ENCODE peak calls at places on chromosomes 3 and 15, in five cellular contexts. One of them, this sample, is unnamed.

GRCh38 chr3:153210660-153211059 is 48.6 kb downstream of the RAP2B start:
- DNase-seq in K562: no peak
- DNase-seq in HL-60: peak; percentile 96
- DNase-seq in H1: no peak
- DNase-seq in HepG2: no peak
- DNase-seq in this sample: no peak

GRCh38 chr3:143004823-143005222 is 3.5 kb downstream of the U2SURP start:
- DNase-seq in K562: no peak
- DNase-seq in HL-60: no peak
- DNase-seq in H1: no peak
- DNase-seq in HepG2: no peak
- DNase-seq in this sample: no peak

GRCh38 chr3:31028766-31029165 is 134.3 kb upstream of the GADL1 start:
- DNase-seq in K562: no peak
- DNase-seq in HL-60: no peak
- DNase-seq in H1: no peak
- DNase-seq in HepG2: no peak
- DNase-seq in this sample: no peak

GRCh38 chr3:73073091-73073707 is 11.7 kb downstream of the EBLN2 start:
- DNase-seq in K562: peak; percentile 12
- DNase-seq in HL-60: no peak
- DNase-seq in H1: no peak
- DNase-seq in HepG2: peak; percentile 15
- DNase-seq in this sample: no peak

GRCh38 chr3:46695962-46696922 is 2.8 kb upstream of the ALS2CL start:
- DNase-seq in K562: no peak
- DNase-seq in HL-60: no peak
- DNase-seq in H1: no peak
- DNase-seq in HepG2: no peak
- DNase-seq in this sample: no peak

GRCh38 chr3:45170071-45170470 is 23.9 kb upstream of the CDCP1 start:
- DNase-seq in K562: no peak
- DNase-seq in HL-60: no peak
- DNase-seq in H1: no peak
- DNase-seq in HepG2: no peak
- DNase-seq in this sample: no peak

GRCh38 chr3:197256836-197257444 is 41.5 kb downstream of the DLG1 start:
- DNase-seq in K562: peak; percentile 27
- DNase-seq in HL-60: no peak
- DNase-seq in H1: no peak
- DNase-seq in HepG2: peak; percentile 41
- DNase-seq in this sample: no peak

GRCh38 chr3:11655188-11655928 is 11.6 kb upstream of the VGLL4 start:
- DNase-seq in K562: no peak
- DNase-seq in HL-60: no peak
- DNase-seq in H1: no peak
- DNase-seq in HepG2: no peak
- DNase-seq in this sample: no peak

GRCh38 chr3:29759443-29760033 is 478.7 kb downstream of the RBMS3 start:
- DNase-seq in K562: no peak
- DNase-seq in HL-60: no peak
- DNase-seq in H1: no peak
- DNase-seq in HepG2: no peak
- DNase-seq in this sample: no peak

GRCh38 chr3:4674216-4674615 is 181.1 kb downstream of the ITPR1 start:
- DNase-seq in K562: no peak
- DNase-seq in HL-60: no peak
- DNase-seq in H1: no peak
- DNase-seq in HepG2: no peak
- DNase-seq in this sample: no peak

GRCh38 chr3:153162513-153163348 is 705 bp downstream of the RAP2B start:
- DNase-seq in K562: no peak
- DNase-seq in HL-60: no peak
- DNase-seq in H1: no peak
- DNase-seq in HepG2: no peak
- DNase-seq in this sample: no peak

GRCh38 chr3:28989646-28990089 is 291.2 kb upstream of the RBMS3 start:
- DNase-seq in K562: no peak
- DNase-seq in HL-60: no peak
- DNase-seq in H1: no peak
- DNase-seq in HepG2: no peak
- DNase-seq in this sample: peak; percentile 32

GRCh38 chr3:152719264-152719663 is 115.7 kb upstream of the P2RY1 start:
- DNase-seq in K562: peak; percentile 13
- DNase-seq in HL-60: peak; percentile 34
- DNase-seq in H1: no peak
- DNase-seq in HepG2: no peak
- DNase-seq in this sample: no peak

GRCh38 chr15:67433495-67434099 is 87.3 kb upstream of the C15orf61 start:
- DNase-seq in K562: peak; percentile 60
- DNase-seq in HL-60: no peak
- DNase-seq in H1: peak; percentile 7
- DNase-seq in HepG2: peak; percentile 24
- DNase-seq in this sample: peak; percentile 15

GRCh38 chr3:127535901-127536817 is 54.4 kb downstream of the TPRA1 start:
- DNase-seq in K562: no peak
- DNase-seq in HL-60: no peak
- DNase-seq in H1: no peak
- DNase-seq in HepG2: no peak
- DNase-seq in this sample: no peak

GRCh38 chr3:26018889-26019288 is 229.0 kb downstream of the OXSM start:
- DNase-seq in K562: no peak
- DNase-seq in HL-60: no peak
- DNase-seq in H1: no peak
- DNase-seq in HepG2: no peak
- DNase-seq in this sample: no peak

GRCh38 chr3:188400494-188401243 is 246.7 kb downstream of the LPP start:
- DNase-seq in K562: no peak
- DNase-seq in HL-60: no peak
- DNase-seq in H1: no peak
- DNase-seq in HepG2: no peak
- DNase-seq in this sample: peak; percentile 68

GRCh38 chr3:155676252-155676981 is 68.5 kb downstream of the PLCH1 start:
- DNase-seq in K562: no peak
- DNase-seq in HL-60: no peak
- DNase-seq in H1: peak; percentile 9
- DNase-seq in HepG2: no peak
- DNase-seq in this sample: no peak

GRCh38 chr15:69794643-69795461 is 302.9 kb downstream of the TLE3 start:
- DNase-seq in K562: no peak
- DNase-seq in HL-60: no peak
- DNase-seq in H1: no peak
- DNase-seq in HepG2: no peak
- DNase-seq in this sample: no peak

GRCh38 chr3:14335774-14336413 is 66.5 kb upstream of the SLC6A6 start:
- DNase-seq in K562: no peak
- DNase-seq in HL-60: peak; percentile 43
- DNase-seq in H1: no peak
- DNase-seq in HepG2: no peak
- DNase-seq in this sample: no peak

GRCh38 chr3:49006591-49007067 is 562 bp upstream of the WDR6 start:
- DNase-seq in K562: peak; percentile 21
- DNase-seq in HL-60: no peak
- DNase-seq in H1: no peak
- DNase-seq in HepG2: no peak
- DNase-seq in this sample: no peak

GRCh38 chr3:134419214-134419965 is 45.1 kb upstream of the AMOTL2 start:
- DNase-seq in K562: no peak
- DNase-seq in HL-60: no peak
- DNase-seq in H1: no peak
- DNase-seq in HepG2: peak; percentile 96
- DNase-seq in this sample: no peak

GRCh38 chr3:151096697-151097096 is 11.2 kb downstream of the MED12L start:
- DNase-seq in K562: no peak
- DNase-seq in HL-60: no peak
- DNase-seq in H1: no peak
- DNase-seq in HepG2: no peak
- DNase-seq in this sample: no peak

GRCh38 chr3:49747792-49748480 is 24.2 kb upstream of the GMPPB start:
- DNase-seq in K562: no peak
- DNase-seq in HL-60: no peak
- DNase-seq in H1: no peak
- DNase-seq in HepG2: peak; percentile 57
- DNase-seq in this sample: no peak

GRCh38 chr3:37144806-37145205 is 29.6 kb downstream of the LRRFIP2 start:
- DNase-seq in K562: no peak
- DNase-seq in HL-60: no peak
- DNase-seq in H1: no peak
- DNase-seq in HepG2: peak; percentile 30
- DNase-seq in this sample: no peak

GRCh38 chr3:58285334-58285733 is 20.7 kb upstream of the RPP14 start:
- DNase-seq in K562: no peak
- DNase-seq in HL-60: no peak
- DNase-seq in H1: no peak
- DNase-seq in HepG2: no peak
- DNase-seq in this sample: no peak

GRCh38 chr15:62608369-62608768 is 434.2 kb upstream of the TPM1 start:
- DNase-seq in K562: no peak
- DNase-seq in HL-60: no peak
- DNase-seq in H1: no peak
- DNase-seq in HepG2: no peak
- DNase-seq in this sample: no peak

GRCh38 chr15:31477851-31478250 is 151.2 kb downstream of the KLF13 start:
- DNase-seq in K562: no peak
- DNase-seq in HL-60: no peak
- DNase-seq in H1: no peak
- DNase-seq in HepG2: no peak
- DNase-seq in this sample: no peak

GRCh38 chr3:27307566-27307965 is 61.6 kb downstream of the NEK10 start:
- DNase-seq in K562: no peak
- DNase-seq in HL-60: no peak
- DNase-seq in H1: no peak
- DNase-seq in HepG2: no peak
- DNase-seq in this sample: no peak

GRCh38 chr3:124887177-124887995 is at the start of gene ITGB5:
- DNase-seq in K562: peak; percentile 80
- DNase-seq in HL-60: no peak
- DNase-seq in H1: no peak
- DNase-seq in HepG2: peak; percentile 61
- DNase-seq in this sample: no peak

GRCh38 chr3:36408146-36408545 is 27.8 kb downstream of the STAC start:
- DNase-seq in K562: no peak
- DNase-seq in HL-60: no peak
- DNase-seq in H1: no peak
- DNase-seq in HepG2: peak; percentile 1
- DNase-seq in this sample: no peak

GRCh38 chr3:15214758-15215157 is 8.7 kb downstream of the CAPN7 start:
- DNase-seq in K562: no peak
- DNase-seq in HL-60: no peak
- DNase-seq in H1: no peak
- DNase-seq in HepG2: no peak
- DNase-seq in this sample: no peak

GRCh38 chr3:177343122-177343521 is 145.8 kb upstream of the TBL1XR1 start:
- DNase-seq in K562: no peak
- DNase-seq in HL-60: no peak
- DNase-seq in H1: no peak
- DNase-seq in HepG2: no peak
- DNase-seq in this sample: no peak

GRCh38 chr3:187838016-187838535 is 92.8 kb upstream of the BCL6 start:
- DNase-seq in K562: no peak
- DNase-seq in HL-60: no peak
- DNase-seq in H1: no peak
- DNase-seq in HepG2: no peak
- DNase-seq in this sample: no peak

DNA sequence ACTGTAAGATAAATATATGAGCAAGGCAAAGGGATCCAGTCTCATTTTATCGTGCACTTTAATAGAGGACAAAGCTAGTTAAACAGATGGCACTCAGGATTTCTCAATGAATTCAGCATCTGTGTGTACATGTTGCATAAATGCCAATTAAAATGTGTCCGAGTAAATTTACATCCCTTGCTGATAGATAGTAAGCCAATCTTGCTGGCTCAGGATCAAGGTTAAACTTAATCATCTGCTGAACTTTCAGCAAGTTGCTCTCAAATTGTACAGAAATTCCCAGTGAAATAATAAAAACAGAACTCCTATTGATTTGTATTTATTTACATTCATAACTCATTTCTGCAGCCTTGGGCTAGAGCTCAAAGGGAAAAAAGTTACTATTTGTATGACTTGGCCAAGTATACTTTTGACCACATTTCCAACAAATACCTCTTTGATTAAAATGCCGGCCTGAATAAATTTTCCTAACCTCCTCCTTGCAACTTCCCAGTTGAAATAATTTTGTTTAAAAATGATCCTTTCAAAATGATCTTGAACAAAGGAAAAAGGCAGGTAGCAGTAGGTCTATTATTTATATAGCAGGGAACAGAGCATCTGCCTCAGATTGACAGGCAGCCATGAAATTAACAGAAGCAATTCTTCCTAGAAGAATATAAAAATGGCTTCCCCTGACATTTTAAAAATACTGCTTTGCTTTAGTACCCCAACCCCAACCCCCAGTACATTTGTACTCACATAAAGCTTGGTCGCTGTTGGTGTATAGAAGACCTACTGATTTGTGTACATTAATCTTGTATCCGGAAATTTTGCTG is 1001.9 kb downstream of the ROBO1 start:
- DNase-seq in K562: no peak
- DNase-seq in HL-60: no peak
- DNase-seq in H1: no peak
- DNase-seq in HepG2: no peak
- DNase-seq in this sample: no peak
- TF ChIP-seq GABPA in K562: no peak
- TF ChIP-seq GABPA in HL-60: no peak
- TF ChIP-seq GABPA in H1: no peak
- TF ChIP-seq GABPA in HepG2: no peak
- TF ChIP-seq GABPA in this sample: no peak

GRCh38 chr3:114319453-114319852 is 25.6 kb downstream of the TIGIT start:
- DNase-seq in K562: no peak
- DNase-seq in HL-60: no peak
- DNase-seq in H1: peak; percentile 27
- DNase-seq in HepG2: peak; percentile 54
- DNase-seq in this sample: no peak
- TF ChIP-seq GABPA in K562: no peak
- TF ChIP-seq GABPA in HL-60: no peak
- TF ChIP-seq GABPA in H1: no peak
- TF ChIP-seq GABPA in HepG2: no peak
- TF ChIP-seq GABPA in this sample: no peak

DNA sequence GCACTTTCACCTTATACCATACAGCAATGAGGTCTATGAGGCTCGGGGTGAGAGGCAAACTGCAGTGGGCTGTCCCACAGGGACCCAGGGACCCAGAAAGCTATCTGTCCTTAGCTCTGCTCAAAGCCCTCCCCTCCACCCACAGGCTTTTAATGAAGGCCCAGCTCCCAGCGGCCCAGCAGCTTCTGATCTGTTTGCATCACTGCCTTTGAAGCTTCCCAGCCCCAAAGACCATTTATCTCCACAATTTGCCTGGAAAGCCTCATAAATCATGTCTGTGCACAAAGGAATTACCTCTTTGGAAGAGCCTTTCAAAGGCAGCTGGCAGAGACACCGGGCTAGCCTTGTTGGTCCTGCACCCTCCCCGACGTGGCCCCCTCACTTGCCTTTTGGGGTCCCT is 123.9 kb downstream of the RAB11A start:
- DNase-seq in K562: no peak
- DNase-seq in HL-60: no peak
- DNase-seq in H1: no peak
- DNase-seq in HepG2: no peak
- DNase-seq in this sample: no peak
- TF ChIP-seq GABPA in K562: no peak
- TF ChIP-seq GABPA in HL-60: no peak
- TF ChIP-seq GABPA in H1: no peak
- TF ChIP-seq GABPA in HepG2: no peak
- TF ChIP-seq GABPA in this sample: no peak

GRCh38 chr3:33075996-33076395 is 20.9 kb downstream of the GLB1 start:
- DNase-seq in K562: no peak
- DNase-seq in HL-60: no peak
- DNase-seq in H1: no peak
- DNase-seq in HepG2: no peak
- DNase-seq in this sample: no peak
- TF ChIP-seq GABPA in K562: no peak
- TF ChIP-seq GABPA in HL-60: no peak
- TF ChIP-seq GABPA in H1: no peak
- TF ChIP-seq GABPA in HepG2: no peak
- TF ChIP-seq GABPA in this sample: no peak

This sample was measured in GM12878.